ENCODE peak calls at places on chromosomes 2 and 18, in five cellular contexts. J is globus pallidus, W is NAMALWA, L is PC-9, Z is Daoy. T is an unnamed sample.

GRCh38 chr18:8507361-8507760 is 101.9 kb upstream of the RAB12 start:
- DNase-seq in J (no peak), W (peak), L (no peak), Z (no peak), T (no peak)

GRCh38 chr2:157055660-157056199 is 201.8 kb upstream of the GALNT5 start:
- DNase-seq in J (peak), W (peak), L (no peak), Z (no peak), T (peak)

GRCh38 chr2:20377738-20378137 is 27.1 kb upstream of the PUM2 start:
- DNase-seq in J (no peak), W (no peak), L (no peak), Z (no peak), T (no peak)

GRCh38 chr2:138086556-138086955 is 122.3 kb downstream of the HNMT start:
- DNase-seq in J (no peak), W (no peak), L (no peak), Z (no peak), T (no peak)

GRCh38 chr2:16034151-16034974 is 94.0 kb downstream of the MYCN start:
- DNase-seq in J (no peak), W (no peak), L (no peak), Z (peak), T (no peak)

GRCh38 chr2:54757496-54757895 is 34.0 kb downstream of the EML6 start:
- DNase-seq in J (no peak), W (peak), L (no peak), Z (peak), T (no peak)

GRCh38 chr2:210072922-210073509 is 70.6 kb downstream of the RPE start:
- DNase-seq in J (peak), W (peak), L (no peak), Z (no peak), T (peak)

GRCh38 chr2:236823976-236824375 is 254.4 kb downstream of the ACKR3 start:
- DNase-seq in J (no peak), W (no peak), L (no peak), Z (no peak), T (peak)

GRCh38 chr2:109372614-109373013 is 241.2 kb downstream of the SEPTIN10 start:
- DNase-seq in J (no peak), W (no peak), L (no peak), Z (no peak), T (no peak)

GRCh38 chr2:226578373-226578772 is 221.2 kb downstream of the IRS1 start:
- DNase-seq in J (no peak), W (no peak), L (no peak), Z (peak), T (no peak)

GRCh38 chr2:136129601-136130000 is 11.7 kb upstream of the CXCR4 start:
- DNase-seq in J (no peak), W (peak), L (no peak), Z (no peak), T (no peak)

GRCh38 chr2:33275689-33276444 is 200.6 kb upstream of the RASGRP3 start:
- DNase-seq in J (no peak), W (no peak), L (peak), Z (peak), T (no peak)

GRCh38 chr2:62724886-62725711 is 19.6 kb downstream of the EHBP1 start:
- DNase-seq in J (peak), W (peak), L (no peak), Z (peak), T (no peak)

GRCh38 chr2:83323055-83323454 is 1136.0 kb downstream of the SUCLG1 start:
- DNase-seq in J (no peak), W (no peak), L (no peak), Z (no peak), T (no peak)